ENCODE peak calls at places on chromosomes 4 and X, in four cellular contexts. J, H, X and O are unnamed samples.
A peak's percentile ranks its signal among the peaks of the same experiment; 100 is the strongest.

GRCh38 chrX:106927700-106928099 is 7.5 kb downstream of the CLDN2 start:
- DNase-seq in J (peak; percentile 25), H (no peak), X (no peak), O (no peak)

GRCh38 chrX:34132028-34132427 is at the start of gene FAM47A:
- DNase-seq in J (no peak), H (no peak), X (no peak), O (no peak)

GRCh38 chr4:68651932-68652331 is 18.5 kb downstream of the UGT2B15 start:
- DNase-seq in J (no peak), H (no peak), X (no peak), O (no peak)

GRCh38 chrX:5236749-5237148 is 991.9 kb downstream of the NLGN4X start:
- DNase-seq in J (no peak), H (no peak), X (no peak), O (no peak)

GRCh38 chr4:11439836-11440235 is 11.1 kb upstream of the HS3ST1 start:
- DNase-seq in J (no peak), H (no peak), X (no peak), O (no peak)

GRCh38 chrX:80282535-80282934 is 137.7 kb upstream of the TENT5D start:
- DNase-seq in J (no peak), H (no peak), X (no peak), O (no peak)

GRCh38 chr4:2046031-2046961 is 12.8 kb upstream of the NAT8L start:
- DNase-seq in J (no peak), H (no peak), X (no peak), O (no peak)

GRCh38 chr4:111641813-111642579 is 503.3 kb upstream of the FAM241A start:
- DNase-seq in J (peak; percentile 87), H (peak; percentile 13), X (peak; percentile 91), O (peak; percentile 24)

GRCh38 chr4:89140168-89140759 is 28.9 kb downstream of the TIGD2 start:
- DNase-seq in J (peak; percentile 52), H (no peak), X (no peak), O (no peak)

GRCh38 chrX:54248309-54248708 is 65.3 kb upstream of the FAM120C start:
- DNase-seq in J (peak; percentile 12), H (no peak), X (peak; percentile 6), O (peak; percentile 21)

GRCh38 chr4:141905751-141906150 is 269.4 kb downstream of the IL15 start:
- DNase-seq in J (no peak), H (no peak), X (no peak), O (no peak)

GRCh38 chrX:122857734-122858133 is 326.3 kb upstream of the GRIA3 start:
- DNase-seq in J (no peak), H (no peak), X (no peak), O (no peak)

GRCh38 chr4:81617569-81617968 is 145.9 kb upstream of the RASGEF1B start:
- DNase-seq in J (no peak), H (no peak), X (no peak), O (no peak)

GRCh38 chr4:37758226-37758625 is 68.3 kb upstream of the PGM2 start:
- DNase-seq in J (peak; percentile 44), H (no peak), X (no peak), O (no peak)

GRCh38 chr4:20383969-20384368 is 132.3 kb downstream of the SLIT2 start:
- DNase-seq in J (no peak), H (no peak), X (no peak), O (no peak)

GRCh38 chr4:175671491-175671934 is 140.6 kb downstream of the GPM6A start:
- DNase-seq in J (no peak), H (no peak), X (no peak), O (no peak)

GRCh38 chr4:101252721-101253120 is 94.6 kb downstream of the PPP3CA start:
- DNase-seq in J (no peak), H (no peak), X (no peak), O (no peak)

GRCh38 chrX:110442631-110443030 is 84.0 kb downstream of the RTL9 start:
- DNase-seq in J (peak; percentile 54), H (no peak), X (no peak), O (peak; percentile 43)

GRCh38 chr4:156576946-156577345 is 394.7 kb downstream of the PDGFC start:
- DNase-seq in J (no peak), H (no peak), X (no peak), O (no peak)

GRCh38 chr4:143609492-143609891 is 91.0 kb downstream of the FREM3 start:
- DNase-seq in J (no peak), H (no peak), X (no peak), O (no peak)

GRCh38 chrX:18899796-18900380 is 84.0 kb downstream of the PHKA2 start:
- DNase-seq in J (no peak), H (no peak), X (no peak), O (peak; percentile 45)

GRCh38 chrX:136272325-136272724 is 21.1 kb upstream of the MAP7D3 start:
- DNase-seq in J (no peak), H (no peak), X (peak; percentile 7), O (no peak)

GRCh38 chrX:15781964-15782711 is 8.1 kb upstream of the ZRSR2 start:
- DNase-seq in J (no peak), H (peak; percentile 57), X (no peak), O (no peak)

GRCh38 chrX:69389221-69389620 is 114.9 kb upstream of the NALF2 start:
- DNase-seq in J (no peak), H (no peak), X (no peak), O (no peak)

GRCh38 chrX:23784487-23785301 is 1.7 kb downstream of the SAT1 start:
- DNase-seq in J (no peak), H (no peak), X (no peak), O (no peak)

GRCh38 chr4:125736057-125736456 is 421.3 kb downstream of the FAT4 start:
- DNase-seq in J (peak; percentile 3), H (no peak), X (no peak), O (no peak)

GRCh38 chr4:118112647-118113046 is 78.4 kb downstream of the NDST3 start:
- DNase-seq in J (no peak), H (no peak), X (no peak), O (no peak)

GRCh38 chr4:106775636-106776035 is 260.5 kb downstream of the DKK2 start:
- DNase-seq in J (peak; percentile 13), H (no peak), X (no peak), O (no peak)

GRCh38 chr4:90030953-90031352 is 96.2 kb upstream of the CCSER1 start:
- DNase-seq in J (no peak), H (no peak), X (peak; percentile 23), O (no peak)

GRCh38 chr4:111595456-111595855 is 549.8 kb upstream of the FAM241A start:
- DNase-seq in J (no peak), H (no peak), X (no peak), O (no peak)

GRCh38 chr4:142567620-142568451 is 278.3 kb downstream of the INPP4B start:
- DNase-seq in J (no peak), H (peak; percentile 31), X (no peak), O (no peak)

GRCh38 chrX:131675596-131676194 is 131.8 kb downstream of the OR13H1 start:
- DNase-seq in J (peak; percentile 8), H (no peak), X (peak; percentile 7), O (no peak)

GRCh38 chrX:118974088-118974907 is at the start of gene LONRF3:
- DNase-seq in J (peak; percentile 58), H (no peak), X (no peak), O (no peak)

GRCh38 chr4:11070813-11071212 is 357.9 kb downstream of the HS3ST1 start:
- DNase-seq in J (no peak), H (no peak), X (no peak), O (no peak)

GRCh38 chrX:119201570-119201969 is 34.5 kb upstream of the PGRMC1 start:
- DNase-seq in J (no peak), H (no peak), X (no peak), O (no peak)

GRCh38 chr4:105236202-105236916 is 89.7 kb downstream of the TET2 start:
- DNase-seq in J (no peak), H (peak; percentile 68), X (no peak), O (no peak)

GRCh38 chr4:15976456-15977096 is 13.6 kb upstream of the FGFBP2 start:
- DNase-seq in J (no peak), H (no peak), X (no peak), O (no peak)

GRCh38 chrX:123960956-123961267 is 594 bp upstream of the STAG2 start:
- DNase-seq in J (no peak), H (no peak), X (no peak), O (no peak)

DNA sequence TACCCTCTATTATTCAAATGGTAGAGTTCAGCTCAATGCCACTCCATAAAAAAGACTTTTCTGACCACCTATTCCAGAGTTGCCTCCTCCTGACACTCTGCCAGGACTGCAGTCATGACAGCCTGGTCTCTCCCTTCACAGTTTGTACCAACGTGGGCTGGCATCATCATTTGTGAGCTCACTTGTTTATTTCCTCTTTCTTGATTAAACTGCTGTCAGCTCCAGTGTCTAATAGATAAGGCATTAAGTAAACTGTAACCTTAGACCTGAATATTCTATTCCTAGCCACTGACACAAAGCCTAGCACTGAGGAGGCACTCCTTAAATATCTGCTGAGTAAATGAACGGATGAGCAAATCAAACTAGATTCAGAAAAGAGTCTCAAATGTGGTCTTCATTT is 48.7 kb downstream of the DDX60 start:
- DNase-seq in J (no peak), H (no peak), X (no peak), O (no peak)
- TF ChIP-seq JUND in J (no peak), H (no peak), X (no peak), O (no peak)

GRCh38 chrX:97846228-97846627 is 962.5 kb downstream of the RPA4 start:
- DNase-seq in J (no peak), H (no peak), X (no peak), O (no peak)

GRCh38 chrX:97844161-97844560 is 960.5 kb downstream of the RPA4 start:
- DNase-seq in J (no peak), H (no peak), X (no peak), O (no peak)

GRCh38 chrX:97845451-97845850 is 961.7 kb downstream of the RPA4 start:
- DNase-seq in J (no peak), H (no peak), X (no peak), O (no peak)

GRCh38 chrX:97843200-97843811 is 959.6 kb downstream of the RPA4 start:
- DNase-seq in J (no peak), H (no peak), X (no peak), O (no peak)

GRCh38 chrX:97844943-97845342 is 961.2 kb downstream of the RPA4 start:
- DNase-seq in J (no peak), H (no peak), X (no peak), O (no peak)
- TF ChIP-seq JUND in J (no peak), H (no peak), X (no peak), O (no peak)

GRCh38 chr4:180169394-180169793 is 2073.8 kb upstream of the TENM3 start:
- DNase-seq in J (no peak), H (no peak), X (no peak), O (no peak)
- TF ChIP-seq JUND in J (no peak), H (no peak), X (no peak), O (no peak)

GRCh38 chr4:166432842-166433241 is 559.8 kb downstream of the TLL1 start:
- DNase-seq in J (no peak), H (no peak), X (no peak), O (no peak)

GRCh38 chr4:166432125-166432524 is 559.1 kb downstream of the TLL1 start:
- DNase-seq in J (no peak), H (no peak), X (no peak), O (no peak)

DNA sequence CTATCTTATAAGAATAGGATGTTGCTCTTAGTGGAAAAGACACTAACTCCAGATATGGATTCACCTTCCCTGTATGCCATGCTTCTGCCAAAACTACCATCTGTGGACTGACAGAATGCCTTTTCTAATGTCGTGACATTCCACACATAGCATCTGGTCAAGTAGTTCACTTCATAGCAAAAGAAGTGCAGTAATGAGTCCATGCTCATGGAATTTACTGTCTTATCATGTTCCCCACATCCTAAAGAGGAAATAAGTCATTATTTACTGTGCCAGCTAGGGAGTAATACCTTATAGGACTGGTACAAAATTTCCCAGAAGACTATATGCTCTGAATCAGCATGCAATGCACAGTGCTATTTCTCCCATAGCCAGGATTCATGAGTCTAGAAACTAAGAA is 562.4 kb downstream of the TLL1 start:
- DNase-seq in J (no peak), H (no peak), X (no peak), O (no peak)
- TF ChIP-seq JUND in J (no peak), H (no peak), X (no peak), O (no peak)